ENCODE peak calls at places on chromosomes 3 and 15, in four cellular contexts. L is GM23338, N is small intestine, C is PC-3. U is an unnamed sample. For H3K36me3, the result is how much of the 10 kb centered on the place peaks cover.

GRCh38 chr3:55647675-55648074 is 160.6 kb upstream of the WNT5A start:
- DNase-seq in C (no peak), L (peak), N (no peak), U (peak)

GRCh38 chr3:134810052-134810435 is 15.0 kb downstream of the EPHB1 start:
- DNase-seq in C (no peak), L (peak), N (peak), U (no peak)

GRCh38 chr15:79989682-79990081 is 18.7 kb upstream of the BCL2A1 start:
- DNase-seq in L (no peak), C (no peak), N (peak), U (no peak)

GRCh38 chr3:192817053-192817452 is 89.7 kb upstream of the FGF12 start:
- DNase-seq in N (no peak), C (peak), L (no peak), U (no peak)

GRCh38 chr15:63372018-63372705 is 9.5 kb downstream of the CA12 start:
- DNase-seq in N (no peak), C (peak), L (no peak), U (no peak)

GRCh38 chr3:183149915-183150825 is 12.4 kb downstream of the LAMP3 start:
- DNase-seq in C (no peak), L (peak), N (no peak), U (no peak)

GRCh38 chr3:128884992-128885391 is 5.6 kb downstream of the ACAD9 start:
- DNase-seq in N (no peak), C (no peak), L (no peak), U (no peak)

GRCh38 chr15:33194237-33194636 is 277 bp downstream of the FMN1 start:
- DNase-seq in N (no peak), C (no peak), L (peak), U (no peak)

GRCh38 chr3:22893001-22893400 is 310.1 kb upstream of the UBE2E2 start:
- DNase-seq in L (no peak), C (no peak), N (no peak), U (no peak)

GRCh38 chr3:56792201-56792600 is 9.5 kb downstream of the ARHGEF3 start:
- DNase-seq in N (no peak), C (no peak), L (no peak), U (no peak)

GRCh38 chr15:74200394-74200793 is 2.2 kb downstream of the STRA6 start:
- DNase-seq in L (no peak), C (peak), N (peak), U (peak)

GRCh38 chr15:58221591-58222241 is 83.5 kb downstream of the AQP9 start:
- DNase-seq in N (peak), L (peak), C (peak), U (peak)

DNA sequence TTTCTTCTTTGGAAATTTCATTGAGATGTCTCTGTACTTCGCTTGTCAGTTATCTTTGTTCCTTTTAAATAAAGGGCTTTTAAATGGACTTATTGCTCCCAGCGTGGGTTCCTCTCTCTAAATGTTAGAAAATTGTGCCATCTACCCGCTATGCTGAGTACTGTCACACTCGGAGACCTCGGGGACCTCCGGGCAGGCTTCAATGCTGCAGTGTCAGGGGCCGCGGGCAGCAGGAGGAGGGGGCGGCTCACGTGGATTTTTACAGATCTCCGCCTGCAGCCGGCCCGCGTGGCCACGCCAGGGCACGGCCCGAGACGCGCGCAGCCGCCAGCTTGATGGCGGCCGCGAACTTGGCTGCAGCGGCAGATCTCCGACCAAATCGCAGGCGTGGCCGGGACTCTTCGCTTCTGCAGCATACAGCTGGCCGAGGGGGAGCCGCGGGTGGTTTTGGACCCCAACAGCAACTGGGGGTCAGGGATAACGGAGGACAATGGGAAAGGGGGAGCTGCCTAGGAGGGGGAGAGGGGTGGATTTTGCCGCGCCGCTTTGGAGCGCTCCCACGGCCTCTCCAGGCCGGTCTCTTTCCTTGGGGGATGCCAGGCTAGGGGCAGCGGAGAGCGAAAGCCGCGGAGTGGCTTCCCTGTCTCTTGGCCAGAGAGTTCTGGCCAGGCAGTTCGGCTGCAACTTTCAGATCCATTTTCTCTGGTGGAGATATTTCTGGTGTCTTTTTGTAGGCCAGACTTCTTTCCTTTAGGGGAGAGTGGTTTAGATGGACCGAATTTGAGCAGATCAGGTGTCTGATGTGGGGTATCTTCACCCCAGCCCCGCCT is 15.3 kb downstream of the NR2F2 start:
- DNase-seq in L (peak), C (peak), N (peak), U (no peak)
- H3K36me3 ChIP-seq in L (under half), C (under half), N (under half), U (under half)

GRCh38 chr15:57159767-57160166 is 216.5 kb upstream of the CGNL1 start:
- DNase-seq in L (no peak), N (no peak), C (no peak), U (no peak)
- H3K27ac ChIP-seq in L (no peak), N (no peak), C (no peak), U (no peak)

GRCh38 chr15:39430389-39430788 is 150.5 kb upstream of the THBS1 start:
- DNase-seq in L (no peak), N (no peak), C (no peak), U (peak)
- H3K36me3 ChIP-seq in L (under half), N (under half), C (under half), U (under half)

GRCh38 chr3:66432041-66432766 is 68.6 kb downstream of the LRIG1 start:
- DNase-seq in C (no peak), N (peak), L (no peak), U (no peak)

GRCh38 chr3:66431494-66431893 is 69.3 kb downstream of the LRIG1 start:
- DNase-seq in N (no peak), L (no peak), C (no peak), U (no peak)

GRCh38 chr3:66432767-66433521 is 67.9 kb downstream of the LRIG1 start:
- DNase-seq in L (no peak), C (no peak), N (no peak), U (no peak)

GRCh38 chr3:66435988-66436387 is 64.8 kb downstream of the LRIG1 start:
- DNase-seq in N (no peak), C (no peak), L (no peak), U (no peak)

GRCh38 chr3:66433522-66433782 is 67.4 kb downstream of the LRIG1 start:
- DNase-seq in C (no peak), L (no peak), N (no peak), U (no peak)
- H3K27ac ChIP-seq in C (no peak), L (no peak), N (no peak), U (no peak)

GRCh38 chr15:64683378-64683777 is 92.0 kb downstream of the RBPMS2 start:
- DNase-seq in C (no peak), L (no peak), N (no peak), U (no peak)

GRCh38 chr15:64681424-64682024 is 93.9 kb downstream of the RBPMS2 start:
- DNase-seq in C (peak), L (peak), N (peak), U (peak)

GRCh38 chr15:64682255-64682654 is 93.1 kb downstream of the RBPMS2 start:
- DNase-seq in L (no peak), C (no peak), N (no peak), U (no peak)

GRCh38 chr15:64673866-64674265 is 101.5 kb downstream of the RBPMS2 start:
- DNase-seq in L (no peak), N (no peak), C (no peak), U (no peak)

GRCh38 chr15:64678126-64678819 is 97.1 kb downstream of the RBPMS2 start:
- DNase-seq in C (no peak), N (no peak), L (no peak), U (no peak)
- H3K36me3 ChIP-seq in C (under half), N (under half), L (under half), U (under half)

GRCh38 chr3:194121881-194122280 is 14.1 kb upstream of the HES1 start:
- DNase-seq in L (no peak), N (peak), C (peak), U (no peak)
- H3K27ac ChIP-seq in L (no peak), N (no peak), C (peak), U (no peak)

DNA sequence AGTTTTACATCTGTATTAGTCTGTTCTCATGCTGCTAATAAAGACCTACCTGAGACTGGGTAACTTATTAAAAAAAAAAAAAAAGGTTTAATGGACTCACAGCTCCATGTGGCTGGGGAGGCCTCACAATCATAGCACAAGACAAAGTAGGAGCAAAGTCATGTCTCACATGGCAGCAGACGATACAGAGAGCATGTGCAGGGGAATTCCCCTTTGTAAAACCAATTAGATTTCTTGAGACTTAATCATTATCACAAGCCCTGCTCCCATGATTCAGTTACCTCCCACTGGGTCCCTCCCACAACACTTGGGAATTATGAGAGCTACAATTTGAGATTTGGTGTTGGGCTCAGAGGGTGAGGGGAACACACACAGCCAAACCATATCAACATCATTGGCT is 220.9 kb downstream of the RSRC1 start:
- DNase-seq in C (no peak), N (peak), L (no peak), U (no peak)
- H3K36me3 ChIP-seq in C (under half), N (under half), L (under half), U (under half)

GRCh38 chr3:51357856-51358255 is 27.2 kb upstream of the MANF start:
- DNase-seq in L (no peak), N (no peak), C (no peak), U (no peak)
- H3K27ac ChIP-seq in L (no peak), N (no peak), C (no peak), U (no peak)

DNA sequence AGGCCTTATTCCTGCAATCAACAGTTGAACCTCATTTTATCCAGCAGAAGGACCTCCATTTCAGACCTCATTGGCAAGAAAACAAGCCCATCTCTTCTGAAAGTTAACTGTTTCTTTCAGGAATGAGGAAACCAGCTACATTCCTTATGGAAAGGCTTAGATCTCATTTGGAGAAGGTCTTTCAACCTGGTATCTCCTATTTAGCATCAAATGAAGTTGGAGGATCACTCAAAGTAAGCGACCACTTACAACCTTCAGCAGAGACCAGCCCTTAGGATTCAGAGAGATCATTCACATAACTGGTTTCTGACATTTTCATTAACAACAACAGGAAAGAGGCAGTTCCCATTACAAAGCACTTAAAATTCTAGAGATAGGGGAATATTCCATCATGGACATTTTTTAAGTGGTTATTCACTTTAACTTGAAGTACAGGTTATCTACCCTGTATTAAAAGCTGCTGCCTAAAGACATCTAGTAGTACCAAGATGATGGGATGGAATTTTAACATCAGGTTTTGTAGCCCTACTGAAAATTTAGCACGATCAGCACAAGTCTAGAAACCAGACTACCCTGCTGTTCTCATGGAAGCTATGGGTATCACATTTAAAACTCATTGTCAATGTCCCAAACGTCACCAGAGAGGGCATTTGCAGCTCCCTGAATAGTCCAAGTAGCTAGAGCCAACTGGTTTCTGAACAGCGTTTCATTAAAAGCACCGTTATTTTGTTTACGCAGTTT is 30.4 kb downstream of the TFRC start:
- DNase-seq in N (no peak), C (no peak), L (no peak), U (no peak)
- H3K36me3 ChIP-seq in N (under half), C (half or more), L (half or more), U (half or more)

U was measured in SJCRH30.